ENCODE peak calls at places on chromosomes 6 and 20, in nine cellular contexts. One of them, this sample, is unnamed.

GRCh38 chr6:163243083-163243482 is 171.4 kb upstream of the QKI start:
- DNase-seq in A549: no peak
- DNase-seq in adrenal gland: no peak
- DNase-seq in esophagus squamous epithelium: no peak
- DNase-seq in K562: no peak
- DNase-seq in uterus: no peak
- DNase-seq in body of pancreas: no peak
- DNase-seq in breast epithelium: no peak
- DNase-seq in prostate gland: no peak
- DNase-seq in this sample: no peak

GRCh38 chr6:169832247-169832948 is 81.0 kb downstream of the ERMARD start:
- DNase-seq in A549: no peak
- DNase-seq in adrenal gland: peak; percentile 49
- DNase-seq in esophagus squamous epithelium: no peak
- DNase-seq in K562: no peak
- DNase-seq in uterus: no peak
- DNase-seq in body of pancreas: peak; percentile 61
- DNase-seq in breast epithelium: no peak
- DNase-seq in prostate gland: peak; percentile 37
- DNase-seq in this sample: no peak

GRCh38 chr20:17885544-17885943 is 83.0 kb downstream of the SNX5 start:
- DNase-seq in A549: no peak
- DNase-seq in adrenal gland: no peak
- DNase-seq in esophagus squamous epithelium: no peak
- DNase-seq in K562: no peak
- DNase-seq in uterus: no peak
- DNase-seq in body of pancreas: no peak
- DNase-seq in breast epithelium: no peak
- DNase-seq in prostate gland: no peak
- DNase-seq in this sample: no peak

GRCh38 chr20:1298166-1298565 is 30.8 kb downstream of the SDCBP2 start:
- DNase-seq in A549: no peak
- DNase-seq in adrenal gland: no peak
- DNase-seq in esophagus squamous epithelium: no peak
- DNase-seq in K562: no peak
- DNase-seq in uterus: no peak
- DNase-seq in body of pancreas: no peak
- DNase-seq in breast epithelium: no peak
- DNase-seq in prostate gland: no peak
- DNase-seq in this sample: no peak

GRCh38 chr6:24907959-24908358 is 27.8 kb downstream of the RIPOR2 start:
- DNase-seq in A549: no peak
- DNase-seq in adrenal gland: no peak
- DNase-seq in esophagus squamous epithelium: no peak
- DNase-seq in K562: no peak
- DNase-seq in uterus: no peak
- DNase-seq in body of pancreas: no peak
- DNase-seq in breast epithelium: no peak
- DNase-seq in prostate gland: no peak
- DNase-seq in this sample: no peak

GRCh38 chr6:43916924-43917877 is 147.2 kb downstream of the VEGFA start:
- DNase-seq in A549: no peak
- DNase-seq in adrenal gland: peak; percentile 84
- DNase-seq in esophagus squamous epithelium: no peak
- DNase-seq in K562: no peak
- DNase-seq in uterus: peak; percentile 82
- DNase-seq in body of pancreas: peak; percentile 83
- DNase-seq in breast epithelium: no peak
- DNase-seq in prostate gland: no peak
- DNase-seq in this sample: peak; percentile 30

GRCh38 chr6:91716361-91716760 is 1129.5 kb upstream of the MAP3K7 start:
- DNase-seq in A549: no peak
- DNase-seq in adrenal gland: no peak
- DNase-seq in esophagus squamous epithelium: no peak
- DNase-seq in K562: no peak
- DNase-seq in uterus: no peak
- DNase-seq in body of pancreas: no peak
- DNase-seq in breast epithelium: no peak
- DNase-seq in prostate gland: no peak
- DNase-seq in this sample: no peak

GRCh38 chr20:62246872-62247652 is 8.7 kb downstream of the OSBPL2 start:
- DNase-seq in A549: no peak
- DNase-seq in adrenal gland: peak; percentile 87
- DNase-seq in esophagus squamous epithelium: no peak
- DNase-seq in K562: no peak
- DNase-seq in uterus: no peak
- DNase-seq in body of pancreas: peak; percentile 81
- DNase-seq in breast epithelium: peak; percentile 66
- DNase-seq in prostate gland: no peak
- DNase-seq in this sample: peak; percentile 80

GRCh38 chr6:43943781-43944250 is 173.8 kb downstream of the VEGFA start:
- DNase-seq in A549: no peak
- DNase-seq in adrenal gland: peak; percentile 39
- DNase-seq in esophagus squamous epithelium: no peak
- DNase-seq in K562: no peak
- DNase-seq in uterus: peak; percentile 8
- DNase-seq in body of pancreas: no peak
- DNase-seq in breast epithelium: no peak
- DNase-seq in prostate gland: no peak
- DNase-seq in this sample: peak; percentile 94

DNA sequence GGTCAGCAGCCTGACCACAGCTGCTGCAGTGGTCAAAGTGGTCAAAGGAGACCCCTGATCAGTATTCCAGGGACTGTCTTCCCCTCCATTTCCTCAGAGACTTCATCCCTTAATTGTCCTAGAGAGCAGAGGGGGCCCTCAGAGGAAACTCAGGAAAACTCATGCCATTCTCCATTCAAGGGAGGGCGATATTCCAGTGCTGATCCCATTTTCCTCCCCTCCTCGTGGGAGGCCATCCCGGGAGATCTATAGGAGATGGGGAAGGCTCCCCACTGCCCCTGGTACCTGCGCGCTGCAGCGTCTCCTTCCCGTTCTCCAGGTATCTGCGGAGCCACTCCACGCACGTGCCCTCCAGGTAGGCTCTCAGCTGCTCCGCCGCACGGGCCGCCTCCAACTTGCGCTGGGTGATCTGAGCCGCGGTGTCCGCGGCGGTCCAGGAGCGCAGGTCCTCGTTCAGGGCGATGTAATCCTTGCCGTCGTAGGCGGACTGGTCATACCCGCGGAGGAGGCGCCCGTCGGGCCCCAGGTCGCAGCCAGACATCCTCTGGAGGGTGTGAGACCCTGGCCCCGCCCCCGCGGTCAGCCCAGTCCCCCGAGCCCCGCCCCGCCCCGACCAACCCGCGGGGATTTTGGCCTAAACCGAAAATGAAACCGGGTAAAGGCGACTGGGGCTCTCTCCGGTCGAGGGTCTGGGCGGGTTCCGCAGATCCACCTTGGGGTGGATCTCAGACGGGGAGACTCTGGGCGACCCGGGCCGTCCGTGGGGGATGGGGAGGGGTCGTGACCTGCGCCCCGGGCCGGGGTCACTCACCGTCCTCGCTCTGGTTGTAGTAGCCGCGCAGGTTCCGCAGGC is 878 bp downstream of the HLA-C start:
- DNase-seq in A549: no peak
- DNase-seq in adrenal gland: peak; percentile 83
- DNase-seq in esophagus squamous epithelium: peak; percentile 29
- DNase-seq in K562: no peak
- DNase-seq in uterus: peak; percentile 76
- DNase-seq in body of pancreas: peak; percentile 79
- DNase-seq in breast epithelium: peak; percentile 70
- DNase-seq in prostate gland: peak; percentile 25
- DNase-seq in this sample: peak; percentile 76
- TF ChIP-seq POLR2A in A549: no peak
- TF ChIP-seq POLR2A in adrenal gland: no peak
- TF ChIP-seq POLR2A in esophagus squamous epithelium: no peak
- TF ChIP-seq POLR2A in K562: no peak
- TF ChIP-seq POLR2A in uterus: no peak
- TF ChIP-seq POLR2A in body of pancreas: no peak
- TF ChIP-seq POLR2A in breast epithelium: no peak
- TF ChIP-seq POLR2A in prostate gland: no peak
- TF ChIP-seq POLR2A in this sample: no peak

DNA sequence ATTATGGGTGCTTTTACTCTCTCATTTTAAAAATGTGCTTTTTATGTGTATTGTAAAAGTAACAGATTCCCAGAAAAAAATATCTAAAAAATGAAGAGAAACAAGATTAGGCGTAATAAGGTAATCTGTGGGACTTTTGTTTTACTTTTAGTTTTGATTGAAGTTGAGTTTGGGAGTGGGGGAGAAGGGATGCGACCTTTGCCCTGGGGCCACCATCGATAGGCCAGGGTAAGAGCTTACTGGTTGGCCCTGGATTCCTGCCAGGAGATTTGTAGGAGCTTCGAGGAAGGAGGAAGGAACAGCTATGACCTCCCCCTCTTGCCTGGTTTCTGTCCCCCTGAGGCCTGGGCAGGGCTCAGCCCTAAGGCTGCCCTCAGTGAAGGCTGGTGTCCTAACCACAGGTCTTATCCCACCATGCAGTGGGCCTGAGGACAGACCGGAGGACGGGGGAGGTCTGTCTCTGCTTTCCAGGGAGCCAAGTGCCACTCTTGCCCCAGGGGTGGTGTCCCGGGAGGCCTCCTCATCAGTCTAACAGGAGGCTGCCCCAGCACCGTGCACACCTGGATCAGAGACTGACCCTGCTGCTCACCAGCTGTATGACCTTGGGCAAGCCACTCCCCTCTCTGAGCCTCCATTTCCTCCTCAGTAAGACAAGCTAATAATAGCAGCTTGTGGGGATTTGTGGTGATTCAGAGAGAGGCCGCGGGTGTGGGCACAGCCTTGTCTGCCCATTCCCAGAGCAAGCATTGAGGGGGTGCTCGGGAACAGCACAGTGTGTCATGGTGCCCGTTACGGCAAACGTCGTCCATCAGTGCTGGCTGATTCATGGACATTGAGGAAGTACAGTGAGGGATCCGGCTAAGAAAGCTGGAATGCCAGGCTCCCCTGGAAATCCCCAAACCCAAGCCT is 21.2 kb downstream of the TGM2 start:
- DNase-seq in A549: peak; percentile 63
- DNase-seq in adrenal gland: peak; percentile 87
- DNase-seq in esophagus squamous epithelium: no peak
- DNase-seq in K562: peak; percentile 54
- DNase-seq in uterus: peak; percentile 47
- DNase-seq in body of pancreas: peak; percentile 60
- DNase-seq in breast epithelium: no peak
- DNase-seq in prostate gland: no peak
- DNase-seq in this sample: no peak
- TF ChIP-seq POLR2A in A549: no peak
- TF ChIP-seq POLR2A in adrenal gland: no peak
- TF ChIP-seq POLR2A in esophagus squamous epithelium: no peak
- TF ChIP-seq POLR2A in K562: no peak
- TF ChIP-seq POLR2A in uterus: no peak
- TF ChIP-seq POLR2A in body of pancreas: no peak
- TF ChIP-seq POLR2A in breast epithelium: no peak
- TF ChIP-seq POLR2A in prostate gland: peak; percentile 7
- TF ChIP-seq POLR2A in this sample: no peak

GRCh38 chr6:39891353-39891752 is 42.9 kb downstream of the MOCS1 start:
- DNase-seq in A549: no peak
- DNase-seq in adrenal gland: no peak
- DNase-seq in esophagus squamous epithelium: no peak
- DNase-seq in K562: no peak
- DNase-seq in uterus: no peak
- DNase-seq in body of pancreas: no peak
- DNase-seq in breast epithelium: no peak
- DNase-seq in prostate gland: no peak
- DNase-seq in this sample: no peak

GRCh38 chr6:39893286-39893685 is 41.0 kb downstream of the MOCS1 start:
- DNase-seq in A549: no peak
- DNase-seq in adrenal gland: no peak
- DNase-seq in esophagus squamous epithelium: no peak
- DNase-seq in K562: no peak
- DNase-seq in uterus: no peak
- DNase-seq in body of pancreas: no peak
- DNase-seq in breast epithelium: no peak
- DNase-seq in prostate gland: no peak
- DNase-seq in this sample: peak; percentile 80

GRCh38 chr6:39891976-39892375 is 42.3 kb downstream of the MOCS1 start:
- DNase-seq in A549: no peak
- DNase-seq in adrenal gland: no peak
- DNase-seq in esophagus squamous epithelium: no peak
- DNase-seq in K562: no peak
- DNase-seq in uterus: no peak
- DNase-seq in body of pancreas: no peak
- DNase-seq in breast epithelium: no peak
- DNase-seq in prostate gland: no peak
- DNase-seq in this sample: no peak

GRCh38 chr6:39889229-39889628 is 45.0 kb downstream of the MOCS1 start:
- DNase-seq in A549: no peak
- DNase-seq in adrenal gland: no peak
- DNase-seq in esophagus squamous epithelium: no peak
- DNase-seq in K562: no peak
- DNase-seq in uterus: no peak
- DNase-seq in body of pancreas: no peak
- DNase-seq in breast epithelium: no peak
- DNase-seq in prostate gland: no peak
- DNase-seq in this sample: no peak

GRCh38 chr6:39892490-39893129 is 41.7 kb downstream of the MOCS1 start:
- DNase-seq in A549: peak; percentile 26
- DNase-seq in adrenal gland: peak; percentile 86
- DNase-seq in esophagus squamous epithelium: no peak
- DNase-seq in K562: peak; percentile 66
- DNase-seq in uterus: peak; percentile 67
- DNase-seq in body of pancreas: peak; percentile 72
- DNase-seq in breast epithelium: no peak
- DNase-seq in prostate gland: peak; percentile 44
- DNase-seq in this sample: peak; percentile 69
- TF ChIP-seq POLR2A in A549: no peak
- TF ChIP-seq POLR2A in adrenal gland: no peak
- TF ChIP-seq POLR2A in esophagus squamous epithelium: no peak
- TF ChIP-seq POLR2A in K562: no peak
- TF ChIP-seq POLR2A in uterus: no peak
- TF ChIP-seq POLR2A in body of pancreas: no peak
- TF ChIP-seq POLR2A in breast epithelium: no peak
- TF ChIP-seq POLR2A in prostate gland: no peak
- TF ChIP-seq POLR2A in this sample: no peak

DNA sequence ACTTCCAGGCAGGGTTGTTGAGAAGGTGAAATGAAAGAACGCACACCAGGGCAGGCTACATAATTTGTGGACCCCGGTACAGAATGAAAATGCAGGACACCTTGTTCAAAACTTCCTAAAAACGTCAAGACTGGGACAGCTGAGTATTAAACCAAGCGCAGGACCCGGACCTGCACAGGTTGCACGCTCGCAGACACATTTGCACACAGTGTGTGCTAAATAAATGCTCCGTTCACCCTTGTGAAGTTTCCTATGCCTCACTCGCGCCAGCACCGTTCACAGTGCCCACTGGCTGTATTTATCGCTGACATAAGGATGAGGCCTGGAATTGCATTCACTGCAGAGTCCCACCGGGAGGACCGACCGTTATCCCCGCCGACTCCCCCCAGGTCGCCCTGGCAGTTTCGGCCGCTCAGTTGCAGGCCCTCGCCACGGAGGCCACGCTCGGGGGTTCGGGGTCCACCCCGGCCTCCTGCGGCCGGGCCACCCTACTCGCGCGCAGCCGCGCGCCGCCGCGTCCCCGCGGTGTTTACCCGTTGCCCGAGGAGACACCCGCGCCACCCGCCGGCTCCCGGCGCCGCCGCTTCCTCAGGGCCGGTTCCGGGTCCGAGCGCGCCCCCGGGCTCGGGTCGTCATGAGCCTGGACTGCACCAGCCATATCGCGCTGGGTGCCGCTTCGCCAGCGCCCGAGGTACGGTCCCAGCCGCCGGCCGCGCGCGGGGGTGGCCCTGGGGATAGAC is at the start of gene CCDC170:
- DNase-seq in A549: peak; percentile 25
- DNase-seq in adrenal gland: peak; percentile 61
- DNase-seq in esophagus squamous epithelium: no peak
- DNase-seq in K562: no peak
- DNase-seq in uterus: peak; percentile 50
- DNase-seq in body of pancreas: peak; percentile 14
- DNase-seq in breast epithelium: peak; percentile 54
- DNase-seq in prostate gland: no peak
- DNase-seq in this sample: peak; percentile 63
- TF ChIP-seq POLR2A in A549: no peak
- TF ChIP-seq POLR2A in adrenal gland: no peak
- TF ChIP-seq POLR2A in esophagus squamous epithelium: no peak
- TF ChIP-seq POLR2A in K562: no peak
- TF ChIP-seq POLR2A in uterus: no peak
- TF ChIP-seq POLR2A in body of pancreas: no peak
- TF ChIP-seq POLR2A in breast epithelium: no peak
- TF ChIP-seq POLR2A in prostate gland: no peak
- TF ChIP-seq POLR2A in this sample: no peak

This sample was measured in thyroid gland.